ENCODE peak calls at places on chromosomes 12 and 14, in nine cellular contexts. G, T, B, O, Y, C, R, E and N are unnamed samples.

GRCh38 chr12:103930787-103931536 is 752 bp downstream of the HSP90B1 start:
- DNase-seq in G (no peak), T (peak), B (no peak), O (peak), Y (peak), C (peak), R (peak), E (peak), N (peak)

GRCh38 chr12:113208041-113208934 is 13.0 kb upstream of the TPCN1 start:
- DNase-seq in G (no peak), T (peak), B (no peak), O (no peak), Y (peak), C (no peak), R (peak), E (no peak), N (peak)

GRCh38 chr12:130661059-130661458 is 55.0 kb downstream of the RIMBP2 start:
- DNase-seq in G (no peak), T (no peak), B (no peak), O (no peak), Y (no peak), C (no peak), R (no peak), E (no peak), N (no peak)

GRCh38 chr12:9798008-9798619 is 29.2 kb upstream of the KLRF1 start:
- DNase-seq in G (no peak), T (peak), B (peak), O (no peak), Y (peak), C (no peak), R (peak), E (peak), N (peak)

GRCh38 chr12:120363274-120363855 is 5.6 kb downstream of the MSI1 start:
- DNase-seq in G (no peak), T (no peak), B (no peak), O (no peak), Y (no peak), C (no peak), R (no peak), E (no peak), N (no peak)

GRCh38 chr12:56040963-56041578 is 647 bp upstream of the RPS26 start:
- DNase-seq in G (no peak), T (no peak), B (no peak), O (no peak), Y (no peak), C (no peak), R (no peak), E (peak), N (no peak)

GRCh38 chr14:97413991-97414717 is 617.0 kb downstream of the VRK1 start:
- DNase-seq in G (no peak), T (no peak), B (no peak), O (no peak), Y (no peak), C (no peak), R (no peak), E (no peak), N (no peak)

GRCh38 chr14:55846852-55847471 is 267.0 kb downstream of the KTN1 start:
- DNase-seq in G (peak), T (no peak), B (no peak), O (no peak), Y (peak), C (no peak), R (peak), E (no peak), N (no peak)

GRCh38 chr14:58846682-58847465 is 209.1 kb downstream of the DACT1 start:
- DNase-seq in G (no peak), T (no peak), B (no peak), O (no peak), Y (no peak), C (no peak), R (no peak), E (no peak), N (no peak)
- TF ChIP-seq CTCF in G (no peak), T (no peak), B (no peak), O (no peak), Y (no peak), C (no peak), R (no peak), E (no peak), N (no peak)

GRCh38 chr14:59869381-59870255 is 958 bp downstream of the RTN1 start:
- DNase-seq in G (no peak), T (no peak), B (no peak), O (no peak), Y (no peak), C (peak), R (no peak), E (peak), N (no peak)

GRCh38 chr14:59871166-59871495 is 555 bp upstream of the RTN1 start:
- DNase-seq in G (no peak), T (no peak), B (no peak), O (no peak), Y (no peak), C (no peak), R (no peak), E (no peak), N (no peak)

GRCh38 chr14:59868021-59868420 is 2.6 kb downstream of the RTN1 start:
- DNase-seq in G (no peak), T (no peak), B (no peak), O (no peak), Y (no peak), C (no peak), R (no peak), E (no peak), N (no peak)

DNA sequence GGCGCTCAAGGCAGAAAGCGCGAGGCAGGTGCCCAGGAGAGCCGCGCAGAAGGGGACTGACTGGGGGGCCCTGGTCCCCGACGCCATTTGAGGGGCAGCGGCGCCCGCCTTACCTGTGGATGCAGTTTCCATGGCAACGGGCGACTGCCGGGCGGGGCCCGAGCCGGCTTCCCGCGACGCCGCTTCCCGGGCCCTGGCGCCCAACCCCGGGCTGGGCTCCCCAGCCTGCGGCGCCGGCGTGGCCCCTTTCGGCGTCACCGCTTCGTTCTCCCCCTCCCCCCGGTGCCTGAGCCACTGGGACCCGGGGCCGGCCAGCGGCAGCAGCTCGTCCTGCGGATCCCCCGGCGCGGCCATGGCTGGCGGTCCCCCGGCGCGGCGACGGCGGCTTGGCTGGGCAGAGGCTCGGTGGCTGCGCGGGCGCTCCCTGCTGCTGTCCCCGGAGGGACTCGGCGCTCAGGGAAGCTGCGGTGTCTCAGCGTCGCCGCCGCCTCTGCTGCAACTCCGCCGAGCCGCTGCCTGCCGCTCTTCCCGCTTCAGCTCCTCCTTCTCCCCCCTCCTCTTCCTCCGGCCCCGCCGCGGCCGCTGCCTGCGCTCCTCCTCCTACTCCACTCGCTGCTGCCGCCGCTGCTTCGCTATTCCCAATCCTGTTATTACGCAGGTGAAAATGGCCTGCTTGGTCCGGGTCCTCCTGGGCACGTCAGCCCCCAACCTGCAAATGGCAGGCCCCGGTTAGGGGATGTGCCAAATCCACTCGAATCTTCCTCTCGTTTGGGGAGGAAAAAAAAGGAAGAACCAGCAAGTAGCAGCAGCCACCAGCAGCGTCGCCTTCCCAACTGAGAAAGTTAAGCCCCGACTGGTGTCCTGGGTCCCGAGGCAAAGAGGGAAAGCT is at the start of gene RTN1:
- DNase-seq in G (no peak), T (peak), B (no peak), O (peak), Y (peak), C (peak), R (peak), E (peak), N (no peak)
- TF ChIP-seq CTCF in G (no peak), T (no peak), B (no peak), O (no peak), Y (no peak), C (no peak), R (no peak), E (no peak), N (no peak)

GRCh38 chr14:99876406-99876805 is 83.2 kb downstream of the EML1 start:
- DNase-seq in G (no peak), T (no peak), B (no peak), O (no peak), Y (no peak), C (no peak), R (no peak), E (no peak), N (no peak)
- TF ChIP-seq CTCF in G (no peak), T (no peak), B (no peak), O (no peak), Y (no peak), C (no peak), R (no peak), E (no peak), N (no peak)

GRCh38 chr14:90274019-90274418 is 17.7 kb downstream of the PSMC1 start:
- DNase-seq in G (no peak), T (no peak), B (no peak), O (no peak), Y (no peak), C (no peak), R (no peak), E (no peak), N (no peak)

GRCh38 chr14:90274808-90275454 is 18.6 kb downstream of the PSMC1 start:
- DNase-seq in G (no peak), T (peak), B (no peak), O (peak), Y (peak), C (no peak), R (peak), E (no peak), N (no peak)

GRCh38 chr14:90275455-90275814 is 19.1 kb downstream of the PSMC1 start:
- DNase-seq in G (no peak), T (no peak), B (no peak), O (peak), Y (no peak), C (no peak), R (no peak), E (no peak), N (no peak)

GRCh38 chr14:90273532-90273931 is 17.2 kb downstream of the PSMC1 start:
- DNase-seq in G (no peak), T (no peak), B (no peak), O (no peak), Y (no peak), C (no peak), R (no peak), E (no peak), N (no peak)

DNA sequence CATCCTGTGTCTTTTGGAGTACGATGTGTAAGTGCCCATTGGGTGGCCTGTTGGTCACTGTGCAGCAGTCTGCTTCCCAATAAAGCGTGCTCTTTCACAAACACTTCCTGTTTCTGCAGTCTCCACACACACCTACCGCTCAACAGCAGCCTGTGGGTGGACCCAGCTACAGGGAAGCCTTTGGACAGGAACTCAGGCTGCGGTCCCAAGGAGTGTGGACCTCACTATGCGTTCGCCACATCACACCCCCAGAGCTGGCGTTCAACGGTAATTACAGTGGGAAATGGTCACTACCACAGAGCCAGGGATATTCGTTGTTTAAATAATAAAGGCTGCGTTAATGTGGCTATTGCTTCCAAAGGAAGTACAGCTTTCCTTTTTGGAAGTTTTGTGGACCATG is 16.2 kb downstream of the PSMC1 start:
- DNase-seq in G (no peak), T (no peak), B (no peak), O (no peak), Y (no peak), C (no peak), R (no peak), E (no peak), N (no peak)
- TF ChIP-seq CTCF in G (no peak), T (no peak), B (no peak), O (no peak), Y (no peak), C (no peak), R (no peak), E (no peak), N (no peak)